ENCODE peak calls at places on chromosomes 4 and X, in four cellular contexts. I, Z, C and M are unnamed samples.

GRCh38 chr4:184100297-184100885 is 117.3 kb downstream of the ENPP6 start:
- DNase-seq in I (peak), Z (no peak), C (peak), M (no peak)

GRCh38 chr4:181845617-181846016 is 397.6 kb upstream of the TENM3 start:
- DNase-seq in I (no peak), Z (no peak), C (no peak), M (no peak)

GRCh38 chrX:12480956-12481355 is 310.3 kb upstream of the PRPS2 start:
- DNase-seq in I (no peak), Z (no peak), C (no peak), M (no peak)

GRCh38 chrX:115988825-115989224 is 181.7 kb upstream of the AGTR2 start:
- DNase-seq in I (no peak), Z (no peak), C (peak), M (no peak)

GRCh38 chrX:123673813-123674212 is 59.0 kb downstream of the THOC2 start:
- DNase-seq in I (no peak), Z (no peak), C (no peak), M (no peak)

GRCh38 chr4:52837716-52838558 is 24.2 kb upstream of the RASL11B start:
- DNase-seq in I (no peak), Z (peak), C (no peak), M (no peak)

GRCh38 chrX:107629533-107629909 is 1.2 kb downstream of the PRPS1 start:
- DNase-seq in I (no peak), Z (peak), C (peak), M (no peak)

GRCh38 chr4:188872809-188873208 is 733.6 kb downstream of the TRIML1 start:
- DNase-seq in I (no peak), Z (no peak), C (no peak), M (no peak)

GRCh38 chr4:163271555-163272127 is 60.8 kb downstream of the NPY1R start:
- DNase-seq in I (no peak), Z (no peak), C (no peak), M (no peak)

GRCh38 chr4:138831943-138832342 is 183.6 kb upstream of the NOCT start:
- DNase-seq in I (no peak), Z (no peak), C (no peak), M (no peak)

DNA sequence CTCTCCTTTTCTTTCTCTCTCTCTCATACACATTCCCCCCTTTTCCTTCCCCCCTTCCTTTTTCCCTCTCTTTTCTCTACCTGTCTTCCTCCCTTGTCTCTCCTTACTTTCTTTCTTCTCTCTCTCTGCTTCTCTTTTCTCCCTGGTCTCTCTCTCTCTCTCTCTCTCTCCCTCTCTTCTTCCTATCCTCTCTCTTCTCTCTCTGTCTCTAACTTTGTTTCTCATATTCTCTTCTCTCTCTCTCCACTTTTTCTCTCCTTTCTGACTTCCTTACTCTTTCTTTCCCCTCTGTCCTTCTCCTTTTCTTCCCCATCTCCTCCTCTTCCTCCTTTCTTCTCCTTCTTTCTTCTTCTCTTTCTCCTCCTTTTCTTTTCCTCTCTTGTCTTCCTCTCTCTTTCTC is 103.4 kb downstream of the ARSF start:
- DNase-seq in I (no peak), Z (no peak), C (no peak), M (no peak)
- H3K9ac ChIP-seq in I (no peak), Z (no peak), C (no peak), M (no peak)

GRCh38 chr4:39181520-39181904 is 817 bp upstream of the WDR19 start:
- DNase-seq in I (no peak), Z (no peak), C (no peak), M (no peak)
- H3K4me3 ChIP-seq in I (peak), Z (peak), C (peak), M (peak)

GRCh38 chrX:125202486-125203378 is 116.9 kb upstream of the TEX13C start:
- DNase-seq in I (no peak), Z (no peak), C (peak), M (no peak)

GRCh38 chrX:125203379-125203736 is 116.3 kb upstream of the TEX13C start:
- DNase-seq in I (no peak), Z (no peak), C (peak), M (no peak)

GRCh38 chrX:125205918-125206665 is 113.6 kb upstream of the TEX13C start:
- DNase-seq in I (no peak), Z (no peak), C (peak), M (no peak)

GRCh38 chrX:125203737-125204578 is 115.7 kb upstream of the TEX13C start:
- DNase-seq in I (no peak), Z (no peak), C (peak), M (no peak)

GRCh38 chrX:125205084-125205917 is 114.4 kb upstream of the TEX13C start:
- DNase-seq in I (no peak), Z (no peak), C (peak), M (peak)
- TF ChIP-seq POLR2AphosphoS5 in I (no peak), Z (no peak), C (no peak), M (peak)

DNA sequence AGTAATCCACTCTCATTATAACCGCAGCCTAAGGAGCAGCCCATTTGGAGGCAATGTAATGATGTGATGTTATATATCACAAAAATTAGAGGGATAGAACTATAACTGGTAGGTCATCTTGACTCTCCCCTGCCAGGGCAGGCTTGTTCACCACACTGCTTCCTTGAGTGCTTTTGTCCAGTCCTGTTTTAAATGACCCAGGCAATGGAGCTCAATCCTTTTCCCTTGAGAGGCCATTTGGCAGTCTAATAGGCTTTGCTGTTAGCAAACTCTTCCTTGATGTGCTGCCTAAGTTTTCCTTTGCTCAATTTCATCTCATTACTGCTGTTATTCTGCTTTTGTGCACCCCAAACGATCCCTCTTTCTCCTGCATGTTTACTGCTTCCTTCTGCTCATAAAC is 230.9 kb downstream of the C4orf33 start:
- DNase-seq in I (no peak), Z (no peak), C (no peak), M (no peak)
- H3K9ac ChIP-seq in I (no peak), Z (no peak), C (no peak), M (no peak)